ENCODE peak calls at places on chromosome 15, in six cellular contexts. One of them, this sample, is unnamed.

GRCh38 chr15:55277116-55277564 is 12.5 kb downstream of the RAB27A start:
- DNase-seq in adrenal gland: peak
- DNase-seq in foreskin keratinocyte: no peak
- DNase-seq in mesenchymal stem cell: peak
- DNase-seq in Right ventricle myocardium superior: no peak
- DNase-seq in fibroblast of the conjunctiva: no peak
- DNase-seq in this sample: no peak

GRCh38 chr15:48710952-48711495 is 65.5 kb upstream of the FBN1 start:
- DNase-seq in Right ventricle myocardium superior: no peak
- DNase-seq in fibroblast of the conjunctiva: no peak
- DNase-seq in adrenal gland: no peak
- DNase-seq in mesenchymal stem cell: peak
- DNase-seq in foreskin keratinocyte: peak
- DNase-seq in this sample: no peak

GRCh38 chr15:87619161-87619960 is 637.2 kb downstream of the NTRK3 start:
- DNase-seq in foreskin keratinocyte: peak
- DNase-seq in fibroblast of the conjunctiva: peak
- DNase-seq in mesenchymal stem cell: peak
- DNase-seq in adrenal gland: no peak
- DNase-seq in Right ventricle myocardium superior: peak
- DNase-seq in this sample: no peak

GRCh38 chr15:57647071-57647790 is 55.5 kb downstream of the MYZAP start:
- DNase-seq in adrenal gland: no peak
- DNase-seq in fibroblast of the conjunctiva: no peak
- DNase-seq in Right ventricle myocardium superior: no peak
- DNase-seq in mesenchymal stem cell: no peak
- DNase-seq in foreskin keratinocyte: no peak
- DNase-seq in this sample: no peak

GRCh38 chr15:58043192-58043903 is 22.2 kb downstream of the ALDH1A2 start:
- DNase-seq in mesenchymal stem cell: peak
- DNase-seq in foreskin keratinocyte: peak
- DNase-seq in Right ventricle myocardium superior: peak
- DNase-seq in fibroblast of the conjunctiva: no peak
- DNase-seq in adrenal gland: peak
- DNase-seq in this sample: no peak

GRCh38 chr15:73991260-73991659 is 835 bp downstream of the STOML1 start:
- DNase-seq in foreskin keratinocyte: no peak
- DNase-seq in adrenal gland: no peak
- DNase-seq in Right ventricle myocardium superior: peak
- DNase-seq in mesenchymal stem cell: peak
- DNase-seq in fibroblast of the conjunctiva: no peak
- DNase-seq in this sample: peak

GRCh38 chr15:69450968-69451695 is 1.5 kb upstream of the RPLP1 start:
- DNase-seq in Right ventricle myocardium superior: no peak
- DNase-seq in foreskin keratinocyte: no peak
- DNase-seq in mesenchymal stem cell: no peak
- DNase-seq in adrenal gland: no peak
- DNase-seq in fibroblast of the conjunctiva: no peak
- DNase-seq in this sample: no peak

GRCh38 chr15:49644364-49644794 is 23.5 kb downstream of the DTWD1 start:
- DNase-seq in fibroblast of the conjunctiva: no peak
- DNase-seq in mesenchymal stem cell: no peak
- DNase-seq in foreskin keratinocyte: no peak
- DNase-seq in Right ventricle myocardium superior: no peak
- DNase-seq in adrenal gland: no peak
- DNase-seq in this sample: no peak

GRCh38 chr15:70762469-70763119 is 764 bp downstream of the UACA start:
- DNase-seq in mesenchymal stem cell: peak
- DNase-seq in fibroblast of the conjunctiva: no peak
- DNase-seq in Right ventricle myocardium superior: peak
- DNase-seq in adrenal gland: peak
- DNase-seq in foreskin keratinocyte: peak
- DNase-seq in this sample: no peak

GRCh38 chr15:74228723-74229081 is 7.4 kb upstream of the CCDC33 start:
- DNase-seq in mesenchymal stem cell: no peak
- DNase-seq in fibroblast of the conjunctiva: no peak
- DNase-seq in Right ventricle myocardium superior: no peak
- DNase-seq in adrenal gland: peak
- DNase-seq in foreskin keratinocyte: no peak
- DNase-seq in this sample: no peak

GRCh38 chr15:74179983-74180688 is 6.6 kb downstream of the ISLR start:
- DNase-seq in foreskin keratinocyte: no peak
- DNase-seq in mesenchymal stem cell: peak
- DNase-seq in Right ventricle myocardium superior: no peak
- DNase-seq in fibroblast of the conjunctiva: no peak
- DNase-seq in adrenal gland: no peak
- DNase-seq in this sample: no peak

GRCh38 chr15:52262364-52262763 is 33.2 kb downstream of the MYO5C start:
- DNase-seq in adrenal gland: no peak
- DNase-seq in fibroblast of the conjunctiva: no peak
- DNase-seq in mesenchymal stem cell: peak
- DNase-seq in foreskin keratinocyte: no peak
- DNase-seq in Right ventricle myocardium superior: no peak
- DNase-seq in this sample: no peak

GRCh38 chr15:65653781-65654521 is 32.2 kb downstream of the SLC24A1 start:
- DNase-seq in foreskin keratinocyte: no peak
- DNase-seq in fibroblast of the conjunctiva: no peak
- DNase-seq in adrenal gland: no peak
- DNase-seq in mesenchymal stem cell: peak
- DNase-seq in Right ventricle myocardium superior: no peak
- DNase-seq in this sample: no peak

GRCh38 chr15:98043160-98044059 is 82.9 kb downstream of the ARRDC4 start:
- DNase-seq in foreskin keratinocyte: no peak
- DNase-seq in fibroblast of the conjunctiva: no peak
- DNase-seq in mesenchymal stem cell: no peak
- DNase-seq in Right ventricle myocardium superior: no peak
- DNase-seq in adrenal gland: no peak
- DNase-seq in this sample: no peak

GRCh38 chr15:65578904-65579728 is 31.8 kb downstream of the INTS14 start:
- DNase-seq in fibroblast of the conjunctiva: no peak
- DNase-seq in mesenchymal stem cell: no peak
- DNase-seq in adrenal gland: no peak
- DNase-seq in Right ventricle myocardium superior: no peak
- DNase-seq in foreskin keratinocyte: no peak
- DNase-seq in this sample: no peak

GRCh38 chr15:77064539-77065308 is 6.2 kb downstream of the TSPAN3 start:
- DNase-seq in Right ventricle myocardium superior: no peak
- DNase-seq in fibroblast of the conjunctiva: no peak
- DNase-seq in foreskin keratinocyte: peak
- DNase-seq in mesenchymal stem cell: peak
- DNase-seq in adrenal gland: no peak
- DNase-seq in this sample: no peak

GRCh38 chr15:48462688-48463087 is 131.5 kb downstream of the DUT start:
- DNase-seq in mesenchymal stem cell: peak
- DNase-seq in adrenal gland: no peak
- DNase-seq in foreskin keratinocyte: no peak
- DNase-seq in Right ventricle myocardium superior: no peak
- DNase-seq in fibroblast of the conjunctiva: no peak
- DNase-seq in this sample: no peak

GRCh38 chr15:48533982-48534381 is 111.5 kb downstream of the FBN1 start:
- DNase-seq in foreskin keratinocyte: no peak
- DNase-seq in Right ventricle myocardium superior: peak
- DNase-seq in fibroblast of the conjunctiva: no peak
- DNase-seq in adrenal gland: no peak
- DNase-seq in mesenchymal stem cell: no peak
- DNase-seq in this sample: no peak

GRCh38 chr15:101657968-101658784 is 6.0 kb upstream of the TM2D3 start:
- DNase-seq in adrenal gland: no peak
- DNase-seq in foreskin keratinocyte: no peak
- DNase-seq in fibroblast of the conjunctiva: no peak
- DNase-seq in Right ventricle myocardium superior: peak
- DNase-seq in mesenchymal stem cell: no peak
- DNase-seq in this sample: no peak

GRCh38 chr15:92118162-92118935 is 264.8 kb downstream of the SLCO3A1 start:
- DNase-seq in fibroblast of the conjunctiva: peak
- DNase-seq in foreskin keratinocyte: peak
- DNase-seq in adrenal gland: no peak
- DNase-seq in Right ventricle myocardium superior: no peak
- DNase-seq in mesenchymal stem cell: no peak
- DNase-seq in this sample: no peak

GRCh38 chr15:76206325-76206976 is 104.8 kb downstream of the ETFA start:
- DNase-seq in foreskin keratinocyte: peak
- DNase-seq in fibroblast of the conjunctiva: peak
- DNase-seq in mesenchymal stem cell: no peak
- DNase-seq in adrenal gland: peak
- DNase-seq in Right ventricle myocardium superior: peak
- DNase-seq in this sample: peak

GRCh38 chr15:90838066-90838465 is 30.3 kb upstream of the FURIN start:
- DNase-seq in Right ventricle myocardium superior: no peak
- DNase-seq in foreskin keratinocyte: no peak
- DNase-seq in mesenchymal stem cell: no peak
- DNase-seq in adrenal gland: no peak
- DNase-seq in fibroblast of the conjunctiva: no peak
- DNase-seq in this sample: no peak

GRCh38 chr15:49085696-49086459 is 39.6 kb upstream of the SECISBP2L start:
- DNase-seq in adrenal gland: no peak
- DNase-seq in fibroblast of the conjunctiva: no peak
- DNase-seq in Right ventricle myocardium superior: no peak
- DNase-seq in mesenchymal stem cell: no peak
- DNase-seq in foreskin keratinocyte: no peak
- DNase-seq in this sample: no peak

GRCh38 chr15:22908830-22909229 is 70.4 kb downstream of the NIPA2 start:
- DNase-seq in foreskin keratinocyte: no peak
- DNase-seq in mesenchymal stem cell: no peak
- DNase-seq in fibroblast of the conjunctiva: no peak
- DNase-seq in Right ventricle myocardium superior: no peak
- DNase-seq in adrenal gland: no peak
- DNase-seq in this sample: no peak

GRCh38 chr15:58182460-58183163 is 44.4 kb downstream of the AQP9 start:
- DNase-seq in foreskin keratinocyte: peak
- DNase-seq in adrenal gland: peak
- DNase-seq in fibroblast of the conjunctiva: peak
- DNase-seq in mesenchymal stem cell: peak
- DNase-seq in Right ventricle myocardium superior: peak
- DNase-seq in this sample: peak

GRCh38 chr15:77597804-77598453 is 34.8 kb downstream of the LINGO1 start:
- DNase-seq in foreskin keratinocyte: no peak
- DNase-seq in adrenal gland: no peak
- DNase-seq in Right ventricle myocardium superior: no peak
- DNase-seq in mesenchymal stem cell: peak
- DNase-seq in fibroblast of the conjunctiva: no peak
- DNase-seq in this sample: no peak

GRCh38 chr15:32730677-32731654 is 13.2 kb downstream of the GREM1 start:
- DNase-seq in foreskin keratinocyte: peak
- DNase-seq in Right ventricle myocardium superior: peak
- DNase-seq in adrenal gland: peak
- DNase-seq in mesenchymal stem cell: no peak
- DNase-seq in fibroblast of the conjunctiva: peak
- DNase-seq in this sample: no peak

GRCh38 chr15:80698636-80699035 is 3.5 kb downstream of the ABHD17C start:
- DNase-seq in adrenal gland: no peak
- DNase-seq in foreskin keratinocyte: peak
- DNase-seq in mesenchymal stem cell: no peak
- DNase-seq in fibroblast of the conjunctiva: no peak
- DNase-seq in Right ventricle myocardium superior: no peak
- DNase-seq in this sample: no peak

GRCh38 chr15:91109885-91110284 is 9.8 kb downstream of the SV2B start:
- DNase-seq in adrenal gland: no peak
- DNase-seq in fibroblast of the conjunctiva: no peak
- DNase-seq in Right ventricle myocardium superior: no peak
- DNase-seq in foreskin keratinocyte: no peak
- DNase-seq in mesenchymal stem cell: no peak
- DNase-seq in this sample: no peak

GRCh38 chr15:31372635-31373091 is 46.0 kb downstream of the KLF13 start:
- DNase-seq in adrenal gland: peak
- DNase-seq in mesenchymal stem cell: peak
- DNase-seq in foreskin keratinocyte: peak
- DNase-seq in Right ventricle myocardium superior: peak
- DNase-seq in fibroblast of the conjunctiva: peak
- DNase-seq in this sample: peak

GRCh38 chr15:87212041-87212440 is 1044.5 kb downstream of the NTRK3 start:
- DNase-seq in Right ventricle myocardium superior: no peak
- DNase-seq in fibroblast of the conjunctiva: no peak
- DNase-seq in foreskin keratinocyte: peak
- DNase-seq in adrenal gland: no peak
- DNase-seq in mesenchymal stem cell: no peak
- DNase-seq in this sample: no peak

GRCh38 chr15:66170042-66170441 is 83.5 kb downstream of the MEGF11 start:
- DNase-seq in foreskin keratinocyte: no peak
- DNase-seq in adrenal gland: no peak
- DNase-seq in Right ventricle myocardium superior: no peak
- DNase-seq in mesenchymal stem cell: no peak
- DNase-seq in fibroblast of the conjunctiva: no peak
- DNase-seq in this sample: no peak

GRCh38 chr15:82663186-82663600 is 16.0 kb upstream of the CPEB1 start:
- DNase-seq in adrenal gland: peak
- DNase-seq in foreskin keratinocyte: peak
- DNase-seq in Right ventricle myocardium superior: peak
- DNase-seq in mesenchymal stem cell: peak
- DNase-seq in fibroblast of the conjunctiva: no peak
- DNase-seq in this sample: no peak

GRCh38 chr15:58771621-58772235 is 626 bp downstream of the MINDY2 start:
- DNase-seq in mesenchymal stem cell: no peak
- DNase-seq in adrenal gland: peak
- DNase-seq in Right ventricle myocardium superior: peak
- DNase-seq in foreskin keratinocyte: peak
- DNase-seq in fibroblast of the conjunctiva: no peak
- DNase-seq in this sample: peak

GRCh38 chr15:89332446-89332845 is 2.2 kb downstream of the POLG start:
- DNase-seq in adrenal gland: no peak
- DNase-seq in fibroblast of the conjunctiva: no peak
- DNase-seq in foreskin keratinocyte: no peak
- DNase-seq in mesenchymal stem cell: peak
- DNase-seq in Right ventricle myocardium superior: no peak
- DNase-seq in this sample: no peak

GRCh38 chr15:65804252-65804931 is 12.3 kb upstream of the DENND4A start:
- DNase-seq in fibroblast of the conjunctiva: peak
- DNase-seq in mesenchymal stem cell: peak
- DNase-seq in adrenal gland: no peak
- DNase-seq in foreskin keratinocyte: no peak
- DNase-seq in Right ventricle myocardium superior: no peak
- DNase-seq in this sample: no peak

GRCh38 chr15:61978225-61978624 is 82.0 kb downstream of the VPS13C start:
- DNase-seq in fibroblast of the conjunctiva: no peak
- DNase-seq in Right ventricle myocardium superior: no peak
- DNase-seq in adrenal gland: no peak
- DNase-seq in mesenchymal stem cell: no peak
- DNase-seq in foreskin keratinocyte: no peak
- DNase-seq in this sample: no peak

GRCh38 chr15:40489274-40490175 is 18.7 kb downstream of the CHST14 start:
- DNase-seq in Right ventricle myocardium superior: no peak
- DNase-seq in adrenal gland: no peak
- DNase-seq in mesenchymal stem cell: no peak
- DNase-seq in fibroblast of the conjunctiva: no peak
- DNase-seq in foreskin keratinocyte: no peak
- DNase-seq in this sample: no peak

GRCh38 chr15:91549581-91549980 is 303.9 kb upstream of the SLCO3A1 start:
- DNase-seq in Right ventricle myocardium superior: no peak
- DNase-seq in mesenchymal stem cell: no peak
- DNase-seq in fibroblast of the conjunctiva: no peak
- DNase-seq in adrenal gland: no peak
- DNase-seq in foreskin keratinocyte: no peak
- DNase-seq in this sample: no peak

This sample was measured in occipital lobe.